ENCODE peak calls at places on chromosomes 1 and 21, in eight cellular contexts. One of them, this sample, is unnamed.

GRCh38 chr1:114719424-114719787 is 2.8 kb upstream of the NRAS start:
- DNase-seq in spleen: no peak
- DNase-seq in cardiac muscle cell: no peak
- DNase-seq in psoas muscle: no peak
- DNase-seq in nephron progenitor cell: no peak
- DNase-seq in A673: no peak
- DNase-seq in foreskin keratinocyte: no peak
- DNase-seq in D721Med: no peak
- DNase-seq in this sample: no peak

GRCh38 chr1:194068444-194069167 is 882.2 kb upstream of the B3GALT2 start:
- DNase-seq in D721Med: no peak
- DNase-seq in spleen: no peak
- DNase-seq in foreskin keratinocyte: no peak
- DNase-seq in cardiac muscle cell: no peak
- DNase-seq in psoas muscle: no peak
- DNase-seq in A673: no peak
- DNase-seq in nephron progenitor cell: no peak
- DNase-seq in this sample: no peak

GRCh38 chr1:195097316-195097715 is 1510.9 kb downstream of the KCNT2 start:
- DNase-seq in nephron progenitor cell: no peak
- DNase-seq in foreskin keratinocyte: peak
- DNase-seq in cardiac muscle cell: no peak
- DNase-seq in psoas muscle: no peak
- DNase-seq in spleen: no peak
- DNase-seq in D721Med: no peak
- DNase-seq in A673: no peak
- DNase-seq in this sample: no peak

GRCh38 chr1:233843523-233844204 is 60.8 kb upstream of the SLC35F3 start:
- DNase-seq in spleen: no peak
- DNase-seq in foreskin keratinocyte: peak
- DNase-seq in A673: peak
- DNase-seq in nephron progenitor cell: no peak
- DNase-seq in cardiac muscle cell: no peak
- DNase-seq in D721Med: no peak
- DNase-seq in psoas muscle: no peak
- DNase-seq in this sample: no peak

GRCh38 chr1:45545553-45546310 is 4.9 kb upstream of the AKR1A1 start:
- DNase-seq in psoas muscle: no peak
- DNase-seq in foreskin keratinocyte: no peak
- DNase-seq in D721Med: no peak
- DNase-seq in cardiac muscle cell: no peak
- DNase-seq in spleen: no peak
- DNase-seq in A673: no peak
- DNase-seq in nephron progenitor cell: no peak
- DNase-seq in this sample: no peak

GRCh38 chr1:11784993-11785769 is 20.6 kb downstream of the MTHFR start:
- DNase-seq in foreskin keratinocyte: no peak
- DNase-seq in nephron progenitor cell: peak
- DNase-seq in psoas muscle: peak
- DNase-seq in cardiac muscle cell: peak
- DNase-seq in D721Med: peak
- DNase-seq in A673: peak
- DNase-seq in spleen: peak
- DNase-seq in this sample: peak

GRCh38 chr1:24861821-24862727 is 68.0 kb downstream of the RUNX3 start:
- DNase-seq in nephron progenitor cell: no peak
- DNase-seq in cardiac muscle cell: peak
- DNase-seq in D721Med: no peak
- DNase-seq in spleen: no peak
- DNase-seq in psoas muscle: no peak
- DNase-seq in A673: no peak
- DNase-seq in foreskin keratinocyte: no peak
- DNase-seq in this sample: no peak

GRCh38 chr1:238186887-238187574 is 296.3 kb upstream of the ZP4 start:
- DNase-seq in spleen: no peak
- DNase-seq in A673: no peak
- DNase-seq in nephron progenitor cell: no peak
- DNase-seq in foreskin keratinocyte: no peak
- DNase-seq in cardiac muscle cell: no peak
- DNase-seq in D721Med: no peak
- DNase-seq in psoas muscle: no peak
- DNase-seq in this sample: no peak

GRCh38 chr1:67559222-67559700 is 125.7 kb upstream of the GADD45A start:
- DNase-seq in psoas muscle: peak
- DNase-seq in spleen: no peak
- DNase-seq in nephron progenitor cell: no peak
- DNase-seq in cardiac muscle cell: peak
- DNase-seq in foreskin keratinocyte: no peak
- DNase-seq in D721Med: no peak
- DNase-seq in A673: peak
- DNase-seq in this sample: no peak

GRCh38 chr1:58293388-58293787 is 253.1 kb downstream of the OMA1 start:
- DNase-seq in cardiac muscle cell: no peak
- DNase-seq in psoas muscle: no peak
- DNase-seq in A673: no peak
- DNase-seq in D721Med: no peak
- DNase-seq in foreskin keratinocyte: no peak
- DNase-seq in nephron progenitor cell: no peak
- DNase-seq in spleen: no peak
- DNase-seq in this sample: no peak

GRCh38 chr1:36203554-36204346 is 20.5 kb upstream of the THRAP3 start:
- DNase-seq in spleen: peak
- DNase-seq in nephron progenitor cell: no peak
- DNase-seq in D721Med: no peak
- DNase-seq in foreskin keratinocyte: no peak
- DNase-seq in A673: no peak
- DNase-seq in psoas muscle: peak
- DNase-seq in cardiac muscle cell: peak
- DNase-seq in this sample: no peak

GRCh38 chr1:104156804-104157203 is 407.1 kb downstream of the AMY1C start:
- DNase-seq in psoas muscle: no peak
- DNase-seq in D721Med: no peak
- DNase-seq in spleen: no peak
- DNase-seq in cardiac muscle cell: no peak
- DNase-seq in foreskin keratinocyte: no peak
- DNase-seq in nephron progenitor cell: no peak
- DNase-seq in A673: no peak
- DNase-seq in this sample: no peak

GRCh38 chr1:59173721-59174120 is 123.2 kb upstream of the FGGY start:
- DNase-seq in D721Med: no peak
- DNase-seq in A673: no peak
- DNase-seq in cardiac muscle cell: peak
- DNase-seq in foreskin keratinocyte: peak
- DNase-seq in nephron progenitor cell: no peak
- DNase-seq in spleen: no peak
- DNase-seq in psoas muscle: no peak
- DNase-seq in this sample: no peak

GRCh38 chr1:41580520-41581172 is 96.2 kb upstream of the EDN2 start:
- DNase-seq in D721Med: no peak
- DNase-seq in psoas muscle: no peak
- DNase-seq in nephron progenitor cell: no peak
- DNase-seq in foreskin keratinocyte: no peak
- DNase-seq in A673: no peak
- DNase-seq in cardiac muscle cell: no peak
- DNase-seq in spleen: no peak
- DNase-seq in this sample: no peak

GRCh38 chr1:58814251-58815068 is 30.6 kb upstream of the JUN start:
- DNase-seq in psoas muscle: peak
- DNase-seq in A673: no peak
- DNase-seq in cardiac muscle cell: peak
- DNase-seq in spleen: peak
- DNase-seq in nephron progenitor cell: peak
- DNase-seq in D721Med: no peak
- DNase-seq in foreskin keratinocyte: no peak
- DNase-seq in this sample: no peak

GRCh38 chr1:96842215-96842614 is 120.6 kb downstream of the PTBP2 start:
- DNase-seq in foreskin keratinocyte: no peak
- DNase-seq in spleen: no peak
- DNase-seq in psoas muscle: no peak
- DNase-seq in nephron progenitor cell: no peak
- DNase-seq in A673: no peak
- DNase-seq in cardiac muscle cell: peak
- DNase-seq in D721Med: no peak
- DNase-seq in this sample: no peak

GRCh38 chr1:54273837-54274192 is 73.8 kb downstream of the MRPL37 start:
- DNase-seq in A673: peak
- DNase-seq in foreskin keratinocyte: no peak
- DNase-seq in cardiac muscle cell: no peak
- DNase-seq in psoas muscle: peak
- DNase-seq in D721Med: peak
- DNase-seq in spleen: no peak
- DNase-seq in nephron progenitor cell: no peak
- DNase-seq in this sample: no peak

GRCh38 chr1:54276617-54277450 is 76.9 kb downstream of the MRPL37 start:
- DNase-seq in cardiac muscle cell: no peak
- DNase-seq in foreskin keratinocyte: no peak
- DNase-seq in A673: no peak
- DNase-seq in spleen: no peak
- DNase-seq in D721Med: no peak
- DNase-seq in psoas muscle: no peak
- DNase-seq in nephron progenitor cell: no peak
- DNase-seq in this sample: no peak

GRCh38 chr1:54274448-54274847 is 74.5 kb downstream of the MRPL37 start:
- DNase-seq in foreskin keratinocyte: no peak
- DNase-seq in D721Med: no peak
- DNase-seq in cardiac muscle cell: no peak
- DNase-seq in spleen: no peak
- DNase-seq in nephron progenitor cell: no peak
- DNase-seq in A673: no peak
- DNase-seq in psoas muscle: peak
- DNase-seq in this sample: no peak

GRCh38 chr1:54274881-54275280 is 74.9 kb downstream of the MRPL37 start:
- DNase-seq in foreskin keratinocyte: no peak
- DNase-seq in D721Med: no peak
- DNase-seq in nephron progenitor cell: no peak
- DNase-seq in A673: no peak
- DNase-seq in cardiac muscle cell: no peak
- DNase-seq in psoas muscle: no peak
- DNase-seq in spleen: no peak
- DNase-seq in this sample: no peak

GRCh38 chr1:54275349-54275748 is 75.4 kb downstream of the MRPL37 start:
- DNase-seq in cardiac muscle cell: peak
- DNase-seq in psoas muscle: peak
- DNase-seq in foreskin keratinocyte: no peak
- DNase-seq in nephron progenitor cell: no peak
- DNase-seq in D721Med: no peak
- DNase-seq in A673: no peak
- DNase-seq in spleen: no peak
- DNase-seq in this sample: no peak
- TF ChIP-seq CTCF in cardiac muscle cell: peak
- TF ChIP-seq CTCF in psoas muscle: no peak
- TF ChIP-seq CTCF in foreskin keratinocyte: no peak
- TF ChIP-seq CTCF in nephron progenitor cell: no peak
- TF ChIP-seq CTCF in D721Med: no peak
- TF ChIP-seq CTCF in A673: no peak
- TF ChIP-seq CTCF in spleen: peak
- TF ChIP-seq CTCF in this sample: no peak

GRCh38 chr21:32941263-32941662 is 84.5 kb upstream of the OLIG2 start:
- DNase-seq in nephron progenitor cell: no peak
- DNase-seq in D721Med: no peak
- DNase-seq in psoas muscle: no peak
- DNase-seq in cardiac muscle cell: no peak
- DNase-seq in foreskin keratinocyte: no peak
- DNase-seq in spleen: no peak
- DNase-seq in A673: no peak
- DNase-seq in this sample: no peak
- TF ChIP-seq CTCF in nephron progenitor cell: no peak
- TF ChIP-seq CTCF in D721Med: no peak
- TF ChIP-seq CTCF in psoas muscle: no peak
- TF ChIP-seq CTCF in cardiac muscle cell: no peak
- TF ChIP-seq CTCF in foreskin keratinocyte: no peak
- TF ChIP-seq CTCF in spleen: no peak
- TF ChIP-seq CTCF in A673: no peak
- TF ChIP-seq CTCF in this sample: no peak

GRCh38 chr1:241316372-241316771 is 40.6 kb downstream of the RGS7 start:
- DNase-seq in psoas muscle: no peak
- DNase-seq in nephron progenitor cell: no peak
- DNase-seq in A673: no peak
- DNase-seq in spleen: no peak
- DNase-seq in cardiac muscle cell: no peak
- DNase-seq in D721Med: no peak
- DNase-seq in foreskin keratinocyte: no peak
- DNase-seq in this sample: no peak

GRCh38 chr1:241306125-241306790 is 50.7 kb downstream of the RGS7 start:
- DNase-seq in spleen: no peak
- DNase-seq in A673: no peak
- DNase-seq in psoas muscle: no peak
- DNase-seq in foreskin keratinocyte: no peak
- DNase-seq in D721Med: no peak
- DNase-seq in nephron progenitor cell: no peak
- DNase-seq in cardiac muscle cell: no peak
- DNase-seq in this sample: no peak

GRCh38 chr1:241310451-241310850 is 46.6 kb downstream of the RGS7 start:
- DNase-seq in spleen: no peak
- DNase-seq in psoas muscle: no peak
- DNase-seq in foreskin keratinocyte: peak
- DNase-seq in D721Med: no peak
- DNase-seq in nephron progenitor cell: no peak
- DNase-seq in cardiac muscle cell: no peak
- DNase-seq in A673: peak
- DNase-seq in this sample: no peak

GRCh38 chr1:241311056-241311746 is 45.8 kb downstream of the RGS7 start:
- DNase-seq in nephron progenitor cell: no peak
- DNase-seq in cardiac muscle cell: no peak
- DNase-seq in A673: peak
- DNase-seq in psoas muscle: no peak
- DNase-seq in D721Med: no peak
- DNase-seq in spleen: no peak
- DNase-seq in foreskin keratinocyte: no peak
- DNase-seq in this sample: no peak
- TF ChIP-seq CTCF in nephron progenitor cell: no peak
- TF ChIP-seq CTCF in cardiac muscle cell: no peak
- TF ChIP-seq CTCF in A673: peak
- TF ChIP-seq CTCF in psoas muscle: no peak
- TF ChIP-seq CTCF in D721Med: peak
- TF ChIP-seq CTCF in spleen: no peak
- TF ChIP-seq CTCF in foreskin keratinocyte: no peak
- TF ChIP-seq CTCF in this sample: no peak

GRCh38 chr1:31372051-31372450 is 825 bp downstream of the FABP3 start:
- DNase-seq in nephron progenitor cell: no peak
- DNase-seq in foreskin keratinocyte: no peak
- DNase-seq in D721Med: no peak
- DNase-seq in spleen: no peak
- DNase-seq in cardiac muscle cell: no peak
- DNase-seq in psoas muscle: no peak
- DNase-seq in A673: no peak
- DNase-seq in this sample: no peak

GRCh38 chr1:31373897-31374486 is 1.1 kb upstream of the FABP3 start:
- DNase-seq in D721Med: no peak
- DNase-seq in foreskin keratinocyte: no peak
- DNase-seq in psoas muscle: no peak
- DNase-seq in nephron progenitor cell: no peak
- DNase-seq in cardiac muscle cell: no peak
- DNase-seq in spleen: no peak
- DNase-seq in A673: no peak
- DNase-seq in this sample: no peak

GRCh38 chr1:31374511-31375196 is 1.8 kb upstream of the FABP3 start:
- DNase-seq in foreskin keratinocyte: no peak
- DNase-seq in nephron progenitor cell: no peak
- DNase-seq in spleen: no peak
- DNase-seq in psoas muscle: peak
- DNase-seq in D721Med: no peak
- DNase-seq in A673: no peak
- DNase-seq in cardiac muscle cell: peak
- DNase-seq in this sample: no peak

GRCh38 chr1:31371560-31371959 is 1.3 kb downstream of the FABP3 start:
- DNase-seq in A673: no peak
- DNase-seq in foreskin keratinocyte: no peak
- DNase-seq in D721Med: no peak
- DNase-seq in psoas muscle: no peak
- DNase-seq in spleen: no peak
- DNase-seq in cardiac muscle cell: no peak
- DNase-seq in nephron progenitor cell: no peak
- DNase-seq in this sample: no peak

GRCh38 chr1:31372961-31373896 is at the start of gene FABP3:
- DNase-seq in foreskin keratinocyte: no peak
- DNase-seq in cardiac muscle cell: peak
- DNase-seq in spleen: peak
- DNase-seq in nephron progenitor cell: peak
- DNase-seq in A673: peak
- DNase-seq in psoas muscle: peak
- DNase-seq in D721Med: no peak
- DNase-seq in this sample: no peak
- TF ChIP-seq CTCF in foreskin keratinocyte: no peak
- TF ChIP-seq CTCF in cardiac muscle cell: no peak
- TF ChIP-seq CTCF in spleen: no peak
- TF ChIP-seq CTCF in nephron progenitor cell: no peak
- TF ChIP-seq CTCF in A673: no peak
- TF ChIP-seq CTCF in psoas muscle: peak
- TF ChIP-seq CTCF in D721Med: no peak
- TF ChIP-seq CTCF in this sample: no peak

This sample was measured in CD8-positive, alpha-beta T cell.